ENCODE peak calls at places on chromosomes 7 and 10, in ten cellular contexts. D, P, K, B, T, N, U, Y, V and H are unnamed samples.

GRCh38 chr7:149459201-149459539 is 1.7 kb downstream of the ZNF777 start:
- DNase-seq in D (no peak), P (peak; percentile 37), K (no peak), B (no peak), T (no peak), N (no peak), U (no peak), Y (no peak), V (no peak), H (no peak)

GRCh38 chr10:92291610-92291859 is 568 bp downstream of the MARCHF5 start:
- DNase-seq in D (no peak), P (no peak), K (no peak), B (no peak), T (no peak), N (peak; percentile 7), U (no peak), Y (peak; percentile 21), V (no peak), H (no peak)

GRCh38 chr10:63054889-63055606 is 78.1 kb upstream of the NRBF2 start:
- DNase-seq in D (no peak), P (no peak), K (no peak), B (no peak), T (no peak), N (no peak), U (no peak), Y (no peak), V (no peak), H (no peak)

GRCh38 chr7:39557222-39557621 is 9.0 kb upstream of the YAE1 start:
- DNase-seq in D (no peak), P (no peak), K (no peak), B (no peak), T (no peak), N (no peak), U (no peak), Y (no peak), V (no peak), H (no peak)

GRCh38 chr7:99253369-99253768 is 19.3 kb upstream of the MYH16 start:
- DNase-seq in D (no peak), P (no peak), K (no peak), B (no peak), T (no peak), N (no peak), U (no peak), Y (no peak), V (no peak), H (no peak)

GRCh38 chr10:129774736-129775401 is 189.2 kb downstream of the EBF3 start:
- DNase-seq in D (no peak), P (no peak), K (peak; percentile 39), B (no peak), T (peak; percentile 43), N (no peak), U (no peak), Y (no peak), V (no peak), H (peak; percentile 29)

GRCh38 chr10:101686133-101686925 is 8.6 kb downstream of the FBXW4 start:
- DNase-seq in D (no peak), P (no peak), K (no peak), B (no peak), T (no peak), N (peak; percentile 35), U (no peak), Y (no peak), V (no peak), H (no peak)

GRCh38 chr7:143495806-143496672 is 18.4 kb downstream of the TAS2R41 start:
- DNase-seq in D (no peak), P (no peak), K (no peak), B (no peak), T (no peak), N (no peak), U (no peak), Y (no peak), V (no peak), H (no peak)

GRCh38 chr10:22251751-22252285 is 34.0 kb upstream of the EBLN1 start:
- DNase-seq in D (peak; percentile 81), P (peak; percentile 66), K (peak; percentile 77), B (no peak), T (peak; percentile 81), N (no peak), U (peak; percentile 68), Y (peak; percentile 64), V (peak; percentile 69), H (peak; percentile 74)
- H3K4me3 ChIP-seq in D (peak overlapping the region; percentile 60), P (peak overlapping the region; percentile 60), K (peak overlapping the region; percentile 72), B (peak overlapping the region; percentile 35), T (peak overlapping the region; percentile 93), N (peak overlapping the region; percentile 64), U (peak overlapping the region; percentile 69), Y (peak overlapping the region; percentile 85), V (peak overlapping the region; percentile 83), H (peak overlapping the region; percentile 82)

GRCh38 chr10:74033724-74034123 is 35.8 kb downstream of the VCL start:
- DNase-seq in D (no peak), P (no peak), K (no peak), B (no peak), T (no peak), N (no peak), U (no peak), Y (no peak), V (no peak), H (no peak)

GRCh38 chr10:74034301-74034700 is 36.4 kb downstream of the VCL start:
- DNase-seq in D (no peak), P (no peak), K (no peak), B (no peak), T (no peak), N (no peak), U (no peak), Y (no peak), V (no peak), H (no peak)

GRCh38 chr10:74032900-74033655 is 35.2 kb downstream of the VCL start:
- DNase-seq in D (no peak), P (no peak), K (no peak), B (no peak), T (no peak), N (no peak), U (no peak), Y (no peak), V (no peak), H (no peak)

GRCh38 chr10:74036474-74036873 is 38.6 kb downstream of the VCL start:
- DNase-seq in D (no peak), P (no peak), K (no peak), B (no peak), T (no peak), N (no peak), U (no peak), Y (no peak), V (no peak), H (no peak)

DNA sequence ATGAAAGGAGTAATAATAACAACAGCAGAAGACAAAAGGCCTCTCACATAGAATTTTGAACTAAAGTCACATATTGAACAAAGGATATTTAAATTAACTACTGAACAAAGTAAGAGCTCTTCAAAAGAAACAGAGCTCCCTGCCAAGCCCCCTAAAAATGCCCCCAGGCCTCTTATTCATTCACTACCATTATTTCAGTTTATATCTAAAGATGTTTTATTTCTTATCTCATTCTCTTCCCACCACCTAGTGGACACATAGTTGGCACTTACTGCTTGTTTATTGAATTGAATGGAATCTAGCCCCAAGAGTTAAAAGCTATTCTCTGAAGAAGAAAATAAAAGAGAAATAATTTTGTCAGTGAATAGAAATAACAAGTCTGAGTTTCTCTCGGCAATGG is 37.4 kb downstream of the VCL start:
- DNase-seq in D (no peak), P (no peak), K (no peak), B (no peak), T (no peak), N (no peak), U (no peak), Y (no peak), V (no peak), H (no peak)
- TF ChIP-seq CTCF in D (no peak), P (peak; percentile 31), K (peak; percentile 16), B (peak; percentile 49), T (no peak), N (peak; percentile 35), U (no peak), Y (peak; percentile 13), V (peak; percentile 25), H (peak; percentile 56)

GRCh38 chr7:94250124-94250523 is 144.6 kb upstream of the COL1A2 start:
- DNase-seq in D (no peak), P (no peak), K (no peak), B (no peak), T (no peak), N (no peak), U (no peak), Y (no peak), V (no peak), H (no peak)

GRCh38 chr7:94250984-94251383 is 143.7 kb upstream of the COL1A2 start:
- DNase-seq in D (no peak), P (no peak), K (no peak), B (no peak), T (no peak), N (no peak), U (no peak), Y (no peak), V (no peak), H (no peak)

GRCh38 chr7:94252124-94252523 is 142.6 kb upstream of the COL1A2 start:
- DNase-seq in D (no peak), P (no peak), K (no peak), B (no peak), T (no peak), N (no peak), U (no peak), Y (no peak), V (no peak), H (no peak)

GRCh38 chr7:94252971-94253370 is 141.7 kb upstream of the COL1A2 start:
- DNase-seq in D (no peak), P (no peak), K (no peak), B (no peak), T (no peak), N (no peak), U (no peak), Y (no peak), V (no peak), H (no peak)

DNA sequence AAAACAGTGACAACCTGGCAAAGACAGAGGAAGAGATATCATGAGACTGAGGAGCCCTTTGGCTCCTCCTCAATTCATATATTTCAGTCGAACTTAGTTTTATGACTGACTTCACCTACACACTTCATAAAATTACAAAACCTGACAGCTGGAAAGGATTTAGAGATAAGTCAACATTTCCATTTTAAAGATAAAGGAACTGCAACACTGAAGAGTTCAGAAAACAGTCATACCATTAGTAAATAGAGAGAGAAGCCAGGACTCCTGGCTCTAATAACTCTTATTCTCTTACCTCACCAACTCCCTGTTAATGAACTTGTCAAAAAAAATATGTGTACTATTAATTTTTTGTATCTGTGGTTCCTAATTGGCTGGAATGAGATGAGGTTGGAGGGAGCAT is 141.0 kb upstream of the COL1A2 start:
- DNase-seq in D (no peak), P (no peak), K (no peak), B (no peak), T (no peak), N (no peak), U (no peak), Y (no peak), V (no peak), H (no peak)
- H3K27ac ChIP-seq in D (no peak overlapping the region), P (no peak overlapping the region), K (no peak overlapping the region), B (no peak overlapping the region), T (no peak overlapping the region), N (no peak overlapping the region), U (no peak overlapping the region), Y (no peak overlapping the region), V (no peak overlapping the region), H (no peak overlapping the region)

DNA sequence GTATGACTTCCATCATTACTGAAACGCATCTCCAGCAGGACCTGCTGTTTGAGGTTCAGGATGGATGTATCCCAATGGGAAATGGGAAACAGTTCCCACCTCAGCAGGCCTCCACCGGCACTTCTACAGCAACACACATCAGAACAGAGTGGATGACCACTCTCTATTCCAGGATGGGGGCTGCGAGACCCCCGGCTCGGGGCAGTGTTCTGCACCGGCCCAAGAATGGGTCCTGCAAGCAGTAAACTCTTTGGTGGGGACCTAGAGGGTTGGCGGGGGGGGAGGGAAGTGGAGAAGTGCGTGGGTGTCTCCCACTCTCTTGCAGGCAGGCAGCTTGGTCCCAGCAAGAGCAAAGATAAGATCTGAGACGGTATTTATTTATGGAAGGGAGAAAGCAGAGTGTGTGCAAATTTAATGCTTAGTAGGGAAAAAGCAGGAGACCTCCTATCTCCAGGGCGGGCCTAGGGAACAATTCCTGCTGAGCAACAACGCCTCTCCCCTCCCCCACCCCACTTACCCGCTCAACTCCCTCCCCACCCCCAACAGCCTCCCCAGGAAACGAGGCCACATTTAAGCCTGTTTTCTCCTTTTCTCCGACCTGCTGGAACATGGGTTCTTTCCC is 4.0 kb downstream of the SFMBT2 start:
- DNase-seq in D (no peak), P (peak; percentile 23), K (no peak), B (no peak), T (no peak), N (no peak), U (no peak), Y (no peak), V (peak; percentile 40), H (peak; percentile 52)
- H3K4me3 ChIP-seq in D (no peak overlapping the region), P (peak overlapping the region; percentile 68), K (peak overlapping the region; percentile 74), B (no peak overlapping the region), T (peak overlapping the region; percentile 72), N (peak overlapping the region; percentile 56), U (no peak overlapping the region), Y (no peak overlapping the region), V (peak overlapping the region; percentile 92), H (peak overlapping the region; percentile 94)